ENCODE peak calls at places on chromosome 13, in eight cellular contexts. U is neural progenitor cell, P is breast epithelium, Q is GM13976, E is type B pancreatic cell, O is WERI-Rb-1, H is neural crest cell, B is foreskin fibroblast. F is an unnamed sample.

GRCh38 chr13:75771818-75772217 is 135.7 kb downstream of the LMO7 start:
- DNase-seq in H (no peak), O (no peak), Q (no peak), E (no peak), U (no peak), P (no peak), B (peak; percentile 62), F (no peak)

GRCh38 chr13:24713022-24713421 is 32.8 kb downstream of the ATP12A start:
- DNase-seq in H (no peak), P (no peak), E (no peak), Q (no peak), B (no peak), O (peak; percentile 93), U (no peak), F (no peak)

GRCh38 chr13:39452834-39453233 is 150.2 kb downstream of the LHFPL6 start:
- DNase-seq in B (no peak), O (no peak), H (no peak), E (no peak), Q (no peak), P (no peak), U (no peak), F (no peak)

GRCh38 chr13:21138561-21138960 is 37.8 kb downstream of the SKA3 start:
- DNase-seq in Q (no peak), E (no peak), P (no peak), U (no peak), B (no peak), O (no peak), H (no peak), F (no peak)

GRCh38 chr13:113567681-113568080 is 16.9 kb upstream of the TFDP1 start:
- DNase-seq in U (no peak), O (no peak), B (no peak), H (no peak), E (no peak), P (peak; percentile 19), Q (no peak), F (no peak)

GRCh38 chr13:24220086-24220703 is 59.7 kb downstream of the SPATA13 start:
- DNase-seq in P (no peak), H (peak; percentile 58), Q (peak; percentile 69), O (peak; percentile 77), B (peak; percentile 81), E (no peak), U (peak; percentile 89), F (peak; percentile 83)

GRCh38 chr13:67285611-67286010 is 55.5 kb upstream of the PCDH9 start:
- DNase-seq in Q (no peak), B (no peak), H (no peak), P (no peak), O (no peak), U (no peak), E (no peak), F (no peak)

GRCh38 chr13:68232351-68233130 is 1002.4 kb upstream of the PCDH9 start:
- DNase-seq in O (no peak), B (no peak), Q (no peak), E (no peak), H (no peak), U (peak; percentile 30), P (no peak), F (no peak)

GRCh38 chr13:101875717-101876393 is 423.4 kb downstream of the ITGBL1 start:
- DNase-seq in Q (no peak), U (no peak), B (peak; percentile 38), O (no peak), P (peak; percentile 52), E (no peak), H (no peak), F (no peak)

GRCh38 chr13:48731957-48732569 is 78.3 kb downstream of the CYSLTR2 start:
- DNase-seq in H (peak; percentile 56), B (no peak), U (peak; percentile 73), P (no peak), Q (peak; percentile 43), E (no peak), O (no peak), F (peak; percentile 69)

GRCh38 chr13:101308247-101309013 is 107.9 kb downstream of the NALCN start:
- DNase-seq in U (no peak), O (no peak), E (no peak), H (no peak), P (no peak), Q (no peak), B (peak; percentile 23), F (no peak)

GRCh38 chr13:35957996-35958395 is 173.2 kb downstream of the DCLK1 start:
- DNase-seq in E (no peak), Q (no peak), H (no peak), O (no peak), P (no peak), B (no peak), U (no peak), F (no peak)

GRCh38 chr13:79393564-79394249 is 12.3 kb downstream of the RBM26 start:
- DNase-seq in B (no peak), Q (no peak), E (no peak), O (no peak), U (no peak), H (no peak), P (no peak), F (no peak)

GRCh38 chr13:89514534-89515312 is 1832.8 kb upstream of the MIR17HG start:
- DNase-seq in P (no peak), E (no peak), O (peak; percentile 42), Q (no peak), U (peak; percentile 43), H (no peak), B (no peak), F (peak; percentile 14)

GRCh38 chr13:75079226-75079625 is 402.7 kb downstream of the TBC1D4 start:
- DNase-seq in P (no peak), O (no peak), H (no peak), Q (no peak), U (no peak), B (peak; percentile 54), E (no peak), F (no peak)

GRCh38 chr13:46113596-46113995 is 8.8 kb upstream of the CPB2 start:
- DNase-seq in Q (no peak), B (no peak), U (no peak), O (no peak), H (no peak), E (no peak), P (no peak), F (no peak)

GRCh38 chr13:43159007-43159406 is 135.6 kb downstream of the DNAJC15 start:
- DNase-seq in P (no peak), U (no peak), H (no peak), O (no peak), E (no peak), Q (no peak), B (peak; percentile 55), F (no peak)

GRCh38 chr13:31234729-31235128 is 35.0 kb downstream of the B3GLCT start:
- DNase-seq in E (no peak), P (no peak), O (no peak), B (no peak), H (no peak), Q (no peak), U (no peak), F (no peak)

GRCh38 chr13:59112375-59112774 is 1051.4 kb downstream of the DIAPH3 start:
- DNase-seq in E (no peak), U (peak; percentile 15), P (no peak), B (peak; percentile 84), H (peak; percentile 2), O (peak; percentile 7), Q (no peak), F (no peak)

DNA sequence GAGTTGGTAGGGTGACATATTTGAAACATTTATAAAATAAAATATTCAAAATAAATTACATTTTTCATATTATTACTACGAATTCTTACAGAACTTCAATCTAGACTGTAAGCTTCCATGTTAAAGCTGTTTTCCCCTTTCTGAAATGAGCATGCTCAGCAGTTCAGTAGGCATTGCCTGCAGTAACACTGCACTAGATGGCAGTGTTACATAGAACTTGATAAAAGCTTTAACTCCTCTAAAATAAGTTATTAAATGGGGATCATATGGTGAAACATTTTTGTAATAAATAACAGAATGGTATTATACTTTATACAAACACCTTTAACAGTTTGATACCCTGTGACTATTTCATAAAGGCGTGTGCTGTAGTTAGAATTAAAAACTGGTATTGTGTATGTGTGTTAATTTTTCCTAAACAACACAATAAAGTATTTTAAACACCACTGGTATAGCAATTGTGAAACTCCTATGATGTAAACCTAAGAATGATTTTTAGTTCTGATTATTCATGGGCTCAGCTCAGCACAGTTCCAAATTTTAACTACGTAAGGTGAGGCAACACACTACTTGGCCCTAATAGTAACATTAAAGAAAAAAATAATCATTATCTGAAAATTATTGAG is 11.6 kb upstream of the GPR18 start:
- DNase-seq in H (no peak), B (peak; percentile 55), P (no peak), Q (peak; percentile 26), E (no peak), U (peak; percentile 34), O (peak; percentile 34), F (no peak)
- TF ChIP-seq CTCF in H (peak; percentile 73), B (peak; percentile 68), P (peak; percentile 52), Q (peak; percentile 75), E (peak; percentile 76), U (peak; percentile 54), O (peak; percentile 57), F (peak; percentile 19)

GRCh38 chr13:44364601-44365000 is 9.0 kb upstream of the SERP2 start:
- DNase-seq in Q (no peak), E (no peak), O (no peak), B (peak; percentile 67), P (no peak), H (no peak), U (peak; percentile 68), F (no peak)
- TF ChIP-seq CTCF in Q (no peak), E (no peak), O (no peak), B (no peak), P (no peak), H (no peak), U (no peak), F (no peak)

GRCh38 chr13:56351041-56351440 is 789.7 kb upstream of the PRR20A start:
- DNase-seq in E (no peak), U (peak; percentile 23), H (no peak), O (no peak), P (no peak), Q (no peak), B (no peak), F (no peak)
- TF ChIP-seq CTCF in E (no peak), U (peak; percentile 6), H (no peak), O (no peak), P (no peak), Q (no peak), B (no peak), F (no peak)

GRCh38 chr13:26213982-26214381 is 8.1 kb downstream of the RNF6 start:
- DNase-seq in H (no peak), Q (no peak), E (no peak), U (no peak), O (no peak), B (no peak), P (no peak), F (no peak)

GRCh38 chr13:26208292-26208691 is 13.8 kb downstream of the RNF6 start:
- DNase-seq in U (no peak), Q (no peak), E (no peak), H (no peak), O (no peak), P (no peak), B (no peak), F (no peak)

GRCh38 chr13:26216042-26216441 is 6.1 kb downstream of the RNF6 start:
- DNase-seq in H (no peak), O (no peak), P (no peak), U (no peak), B (no peak), E (no peak), Q (no peak), F (no peak)

DNA sequence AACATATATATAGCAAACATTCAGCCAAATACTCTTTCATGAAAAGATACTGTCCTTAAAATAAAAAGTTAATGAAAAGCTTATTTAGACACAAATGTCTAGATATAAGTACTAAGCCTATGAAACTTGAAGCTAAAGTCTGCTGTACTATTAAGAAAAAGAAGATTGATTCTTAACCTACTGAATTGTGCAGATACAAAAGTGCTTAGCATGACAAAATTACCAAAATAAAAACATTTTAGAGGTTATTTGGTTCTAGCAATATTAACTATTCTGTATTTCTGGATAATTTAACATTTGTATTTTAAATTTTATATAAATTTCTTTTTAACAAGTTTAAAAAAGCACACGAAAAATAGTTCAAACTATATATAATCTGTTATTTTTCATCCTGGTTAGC is 8.8 kb downstream of the RNF6 start:
- DNase-seq in H (no peak), E (no peak), O (no peak), B (no peak), P (no peak), Q (no peak), U (no peak), F (no peak)
- TF ChIP-seq CTCF in H (no peak), E (no peak), O (no peak), B (no peak), P (no peak), Q (no peak), U (no peak), F (no peak)

F was measured in body of pancreas.